ENCODE peak calls at places on chromosomes 16 and 17, in seven cellular contexts. A is lower leg skin; K is AG09319; S is naive B cell; E is cardiac muscle cell; G is colonic mucosa; I is stimulated activated CD4-positive, alpha-beta T cell treated with anti-CD3 and anti-CD28 coated beads, Interleukin-15, amount 100 ng/mL, for 1 hour. Q is an unnamed sample.

GRCh38 chr16:3364774-3365427 is 9.2 kb downstream of the OR2C1 start:
- DNase-seq in K (peak), A (peak), I (peak), G (peak), S (peak), E (peak), Q (no peak)

GRCh38 chr17:58156839-58157803 is 8.9 kb downstream of the OR4D1 start:
- DNase-seq in G (peak), K (no peak), S (no peak), E (peak), A (no peak), I (peak), Q (no peak)

GRCh38 chr17:41082565-41083136 is 1.3 kb upstream of the KRTAP4-7 start:
- DNase-seq in K (no peak), A (no peak), I (no peak), E (no peak), S (no peak), G (no peak), Q (no peak)

GRCh38 chr17:7897773-7898172 is 9.2 kb downstream of the CHD3 start:
- DNase-seq in I (no peak), S (no peak), A (peak), E (peak), G (no peak), K (no peak), Q (no peak)

GRCh38 chr17:78559749-78560368 is 17.3 kb downstream of the DNAH17 start:
- DNase-seq in K (no peak), S (no peak), I (no peak), E (no peak), A (no peak), G (no peak), Q (no peak)

GRCh38 chr16:86865866-86866675 is 287.7 kb downstream of the FOXL1 start:
- DNase-seq in S (no peak), K (no peak), A (no peak), I (no peak), E (no peak), G (no peak), Q (no peak)

GRCh38 chr16:12111819-12112218 is 135.3 kb downstream of the SNX29 start:
- DNase-seq in K (no peak), I (no peak), S (no peak), G (no peak), E (no peak), A (no peak), Q (no peak)

GRCh38 chr16:80122155-80122554 is 418.6 kb upstream of the DYNLRB2 start:
- DNase-seq in S (no peak), G (peak), E (peak), I (no peak), K (peak), A (peak), Q (no peak)

GRCh38 chr16:3643095-3643730 is 11.3 kb upstream of the DNASE1 start:
- DNase-seq in K (no peak), I (no peak), G (no peak), A (peak), S (no peak), E (no peak), Q (no peak)

GRCh38 chr16:87057291-87057881 is 259.8 kb downstream of the C16orf95 start:
- DNase-seq in S (no peak), G (no peak), K (no peak), A (peak), I (no peak), E (no peak), Q (no peak)

GRCh38 chr17:63345598-63345997 is 100.5 kb downstream of the CYB561 start:
- DNase-seq in G (no peak), E (no peak), K (peak), A (no peak), S (no peak), I (no peak), Q (no peak)

GRCh38 chr17:19546289-19547065 is 12.8 kb downstream of the SLC47A1 start:
- DNase-seq in S (no peak), A (no peak), K (no peak), I (no peak), E (no peak), G (peak), Q (no peak)

GRCh38 chr16:50213939-50214519 is 52.3 kb upstream of the ADCY7 start:
- DNase-seq in I (no peak), A (no peak), G (no peak), E (peak), K (no peak), S (peak), Q (peak)

GRCh38 chr17:16962804-16963203 is 9.1 kb downstream of the TNFRSF13B start:
- DNase-seq in S (no peak), A (peak), K (no peak), I (no peak), G (no peak), E (no peak), Q (no peak)

GRCh38 chr17:65559802-65560627 is 1.4 kb downstream of the AXIN2 start:
- DNase-seq in S (peak), G (peak), A (peak), K (no peak), I (no peak), E (peak), Q (peak)

GRCh38 chr17:6269474-6269873 is 165.4 kb downstream of the AIPL1 start:
- DNase-seq in K (no peak), G (peak), S (no peak), I (no peak), A (no peak), E (peak), Q (no peak)

GRCh38 chr16:87410530-87410929 is 18.4 kb downstream of the MAP1LC3B start:
- DNase-seq in I (no peak), A (peak), G (no peak), E (no peak), K (no peak), S (no peak), Q (no peak)

GRCh38 chr16:13573903-13574302 is 346.1 kb upstream of the ERCC4 start:
- DNase-seq in K (no peak), G (no peak), I (no peak), A (no peak), E (no peak), S (no peak), Q (no peak)

GRCh38 chr16:89924298-89924924 is 1.3 kb downstream of the TUBB3 start:
- DNase-seq in I (no peak), G (no peak), E (peak), K (no peak), A (no peak), S (peak), Q (peak)

GRCh38 chr17:49624896-49625295 is 49.2 kb downstream of the NXPH3 start:
- DNase-seq in A (no peak), S (no peak), G (no peak), K (no peak), I (no peak), E (peak), Q (no peak)

GRCh38 chr17:58391302-58391984 is 25.9 kb downstream of the RNF43 start:
- DNase-seq in G (peak), A (no peak), E (peak), I (no peak), K (no peak), S (no peak), Q (peak)

GRCh38 chr16:4004206-4004605 is 112.0 kb downstream of the ADCY9 start:
- DNase-seq in E (no peak), S (no peak), I (no peak), G (no peak), K (no peak), A (no peak), Q (no peak)

GRCh38 chr17:49565948-49566491 is 9.7 kb upstream of the NXPH3 start:
- DNase-seq in K (no peak), E (peak), I (no peak), S (no peak), G (no peak), A (no peak), Q (no peak)

GRCh38 chr17:64130559-64131001 is 636 bp upstream of the ERN1 start:
- DNase-seq in S (no peak), A (no peak), G (peak), K (no peak), E (peak), I (no peak), Q (no peak)

GRCh38 chr16:89864421-89864820 is 9.0 kb upstream of the TCF25 start:
- DNase-seq in K (no peak), I (no peak), E (peak), G (no peak), A (no peak), S (no peak), Q (no peak)

GRCh38 chr17:1169471-1169908 is 10.3 kb downstream of the ABR start:
- DNase-seq in I (no peak), S (no peak), E (no peak), G (no peak), K (no peak), A (no peak), Q (no peak)

GRCh38 chr16:85928411-85928820 is 29.5 kb downstream of the IRF8 start:
- DNase-seq in S (no peak), A (no peak), E (peak), G (no peak), I (no peak), K (peak), Q (no peak)

GRCh38 chr16:59988591-59988990 is 1254.5 kb upstream of the GOT2 start:
- DNase-seq in I (no peak), G (no peak), E (no peak), A (no peak), K (no peak), S (no peak), Q (peak)

GRCh38 chr16:49168146-49168545 is 113.5 kb downstream of the CBLN1 start:
- DNase-seq in I (no peak), K (no peak), G (no peak), S (no peak), E (no peak), A (no peak), Q (no peak)

GRCh38 chr16:28543072-28543471 is 4.3 kb upstream of the NUPR1 start:
- DNase-seq in S (peak), K (no peak), E (no peak), G (peak), A (no peak), I (no peak), Q (peak)

GRCh38 chr16:11327277-11328171 is 17.7 kb upstream of the RMI2 start:
- DNase-seq in K (no peak), I (no peak), G (no peak), E (peak), S (peak), A (no peak), Q (no peak)

GRCh38 chr16:776824-777223 is 11.4 kb downstream of the RPUSD1 start:
- DNase-seq in G (no peak), I (no peak), K (no peak), E (no peak), S (no peak), A (no peak), Q (no peak)

GRCh38 chr16:88068476-88069396 is 117.5 kb downstream of the BANP start:
- DNase-seq in I (no peak), K (no peak), A (no peak), S (no peak), E (no peak), G (no peak), Q (no peak)

GRCh38 chr16:22232277-22233049 is 26.4 kb downstream of the EEF2K start:
- DNase-seq in S (no peak), I (no peak), A (peak), G (peak), K (no peak), E (no peak), Q (peak)

GRCh38 chr17:57107498-57108101 is 22.6 kb downstream of the AKAP1 start:
- DNase-seq in K (no peak), S (no peak), E (no peak), G (peak), A (no peak), I (no peak), Q (no peak)

GRCh38 chr17:80119271-80119791 is 17.9 kb downstream of the GAA start:
- DNase-seq in S (no peak), E (no peak), I (no peak), G (no peak), K (no peak), A (peak), Q (no peak)

GRCh38 chr17:50129303-50129945 is 536 bp downstream of the SAMD14 start:
- DNase-seq in K (no peak), A (no peak), I (peak), S (no peak), E (peak), G (no peak), Q (no peak)

Q was measured in NCI-H748 treated with DMSO at 0.1 percent for 48 hours.